ENCODE peak calls at places on chromosomes 2 and 18, in six cellular contexts. F is mucosa of gallbladder, Y is coronary artery, A is NCI-H510A treated with DMSO at 0.1 percent for 48 hours, L is GM23338, N is stomach. V is an unnamed sample.

GRCh38 chr18:53219853-53220252 is 879.9 kb downstream of the DCC start:
- DNase-seq in L (peak; percentile 4), F (no peak), Y (no peak), A (no peak), N (no peak), V (peak; percentile 33)

GRCh38 chr2:210541280-210541902 is 15.0 kb upstream of the CPS1 start:
- DNase-seq in Y (no peak), N (no peak), A (peak; percentile 8), F (no peak), L (no peak), V (peak; percentile 2)

GRCh38 chr2:235854276-235854675 is 313.9 kb downstream of the GBX2 start:
- DNase-seq in Y (no peak), L (no peak), F (no peak), N (no peak), A (no peak), V (no peak)

GRCh38 chr2:67524236-67524635 is 127.1 kb downstream of the ETAA1 start:
- DNase-seq in N (no peak), A (no peak), L (no peak), F (no peak), Y (no peak), V (no peak)

GRCh38 chr2:98277156-98277859 is 68.9 kb upstream of the CNGA3 start:
- DNase-seq in Y (no peak), N (no peak), L (no peak), A (no peak), F (no peak), V (no peak)

GRCh38 chr2:58056201-58056916 is 9.8 kb downstream of the VRK2 start:
- DNase-seq in N (no peak), Y (no peak), F (no peak), A (no peak), L (no peak), V (no peak)

GRCh38 chr2:147100406-147101035 is 744.3 kb upstream of the ACVR2A start:
- DNase-seq in A (no peak), L (no peak), F (peak; percentile 14), N (no peak), Y (no peak), V (no peak)

GRCh38 chr2:181264016-181264415 is 193.2 kb upstream of the ITGA4 start:
- DNase-seq in Y (no peak), N (no peak), F (no peak), L (peak; percentile 25), A (no peak), V (no peak)

GRCh38 chr18:37450434-37451133 is 115.0 kb downstream of the CELF4 start:
- DNase-seq in L (peak; percentile 89), Y (no peak), N (no peak), F (peak; percentile 26), A (peak; percentile 35), V (peak; percentile 39)

GRCh38 chr2:99948010-99948409 is 194.4 kb downstream of the AFF3 start:
- DNase-seq in F (no peak), Y (no peak), A (no peak), L (no peak), N (no peak), V (no peak)

GRCh38 chr18:75931079-75931478 is 503.6 kb upstream of the SMIM21 start:
- DNase-seq in L (no peak), A (no peak), N (no peak), Y (no peak), F (no peak), V (no peak)

GRCh38 chr2:202508686-202509085 is 126.1 kb upstream of the FAM117B start:
- DNase-seq in Y (no peak), A (no peak), L (no peak), N (no peak), F (no peak), V (no peak)

GRCh38 chr2:116153729-116154128 is 1660.8 kb upstream of the DDX18 start:
- DNase-seq in F (no peak), N (no peak), L (no peak), Y (no peak), A (no peak), V (no peak)

GRCh38 chr2:218166791-218167190 is at the start of gene CXCR1:
- DNase-seq in N (no peak), A (no peak), L (no peak), Y (no peak), F (no peak), V (peak; percentile 8)

GRCh38 chr2:20656561-20656960 is 5.7 kb upstream of the HS1BP3 start:
- DNase-seq in L (no peak), Y (no peak), A (no peak), F (no peak), N (no peak), V (no peak)

GRCh38 chr2:6941299-6942046 is 24.3 kb downstream of the RNF144A start:
- DNase-seq in N (no peak), L (no peak), A (no peak), F (no peak), Y (no peak), V (no peak)

GRCh38 chr2:41869542-41870256 is 178.1 kb upstream of the PKDCC start:
- DNase-seq in L (peak; percentile 85), Y (no peak), A (peak; percentile 54), F (peak; percentile 75), N (peak; percentile 72), V (peak; percentile 64)

GRCh38 chr18:79749251-79750191 is 48.2 kb upstream of the KCNG2 start:
- DNase-seq in N (no peak), A (no peak), F (no peak), L (no peak), Y (no peak), V (no peak)

GRCh38 chr2:161204846-161205245 is 44.6 kb downstream of the TANK start:
- DNase-seq in L (no peak), A (no peak), Y (no peak), F (no peak), N (no peak), V (no peak)

GRCh38 chr2:68714866-68715265 is 19.7 kb upstream of the ARHGAP25 start:
- DNase-seq in N (peak; percentile 49), L (no peak), Y (no peak), A (no peak), F (peak; percentile 54), V (peak; percentile 8)

GRCh38 chr2:11097988-11098387 is 57.3 kb upstream of the SLC66A3 start:
- DNase-seq in A (no peak), Y (no peak), F (no peak), N (no peak), L (no peak), V (no peak)

GRCh38 chr2:193670478-193670877 is 1475.7 kb upstream of the TMEFF2 start:
- DNase-seq in N (no peak), A (no peak), F (no peak), L (no peak), Y (no peak), V (no peak)

GRCh38 chr2:99653433-99653832 is 163.6 kb upstream of the REV1 start:
- DNase-seq in A (no peak), L (peak; percentile 46), N (no peak), F (no peak), Y (no peak), V (no peak)

GRCh38 chr2:120551540-120551939 is 184.1 kb upstream of the GLI2 start:
- DNase-seq in L (no peak), N (no peak), Y (no peak), A (no peak), F (no peak), V (no peak)

GRCh38 chr2:234448506-234449169 is 48.2 kb downstream of the ARL4C start:
- DNase-seq in N (no peak), Y (no peak), L (peak; percentile 10), A (no peak), F (no peak), V (no peak)

GRCh38 chr2:208192611-208193248 is 2.9 kb upstream of the C2orf80 start:
- DNase-seq in Y (no peak), F (no peak), N (peak; percentile 55), A (no peak), L (no peak), V (no peak)

GRCh38 chr2:42840141-42840540 is 47.8 kb upstream of the HAAO start:
- DNase-seq in F (no peak), N (no peak), Y (peak; percentile 69), L (no peak), A (no peak), V (no peak)

GRCh38 chr2:120844098-120844738 is 108.5 kb downstream of the GLI2 start:
- DNase-seq in F (no peak), Y (no peak), L (no peak), A (no peak), N (no peak), V (no peak)

GRCh38 chr2:64359892-64360657 is 93.9 kb upstream of the LGALSL start:
- DNase-seq in Y (peak; percentile 93), F (peak; percentile 81), A (no peak), L (peak; percentile 34), N (peak; percentile 86), V (no peak)

GRCh38 chr2:188042412-188042811 is 249.3 kb upstream of the GULP1 start:
- DNase-seq in F (no peak), Y (no peak), N (no peak), A (no peak), L (no peak), V (peak; percentile 42)

GRCh38 chr2:47437287-47437686 is 34.3 kb downstream of the MSH2 start:
- DNase-seq in N (no peak), F (no peak), Y (no peak), A (peak; percentile 43), L (peak; percentile 31), V (peak; percentile 47)

GRCh38 chr18:12630136-12630535 is 27.8 kb downstream of the SPIRE1 start:
- DNase-seq in Y (no peak), A (no peak), L (no peak), F (no peak), N (no peak), V (no peak)

GRCh38 chr2:96143231-96143847 is 1.9 kb downstream of the DUSP2 start:
- DNase-seq in A (no peak), Y (no peak), N (no peak), L (no peak), F (no peak), V (no peak)

GRCh38 chr2:140891614-140892212 is 1239.1 kb downstream of the LRP1B start:
- DNase-seq in N (no peak), A (no peak), Y (no peak), L (peak; percentile 44), F (no peak), V (no peak)

GRCh38 chr18:75644871-75645270 is 217.4 kb upstream of the SMIM21 start:
- DNase-seq in L (no peak), A (no peak), Y (no peak), N (no peak), F (no peak), V (no peak)

GRCh38 chr2:85760872-85761271 is 7.1 kb downstream of the ATOH8 start:
- DNase-seq in N (no peak), A (no peak), Y (no peak), F (no peak), L (no peak), V (no peak)